ENCODE peak calls at places on chromosomes 12 and 14, in six cellular contexts. N, T, Q, P, K and I are unnamed samples.

GRCh38 chr14:55721353-55721752 is 141.3 kb downstream of the KTN1 start:
- DNase-seq in K (no peak), T (peak; percentile 26), Q (no peak), P (no peak), N (no peak), I (peak; percentile 52)

GRCh38 chr12:129873458-129873857 is 30.4 kb downstream of the TMEM132D start:
- DNase-seq in K (no peak), P (no peak), N (no peak), Q (no peak), T (no peak), I (no peak)

GRCh38 chr12:98422809-98423208 is 92.6 kb upstream of the TMPO start:
- DNase-seq in N (no peak), K (no peak), Q (no peak), P (peak; percentile 75), T (peak; percentile 54), I (no peak)

GRCh38 chr12:106147956-106148355 is 9.2 kb upstream of the NUAK1 start:
- DNase-seq in Q (peak; percentile 83), N (peak; percentile 21), P (peak; percentile 44), T (no peak), K (no peak), I (peak; percentile 84)

GRCh38 chr14:64465856-64466554 is 706 bp downstream of the AKAP5 start:
- DNase-seq in N (peak; percentile 47), K (peak; percentile 35), Q (peak; percentile 52), P (no peak), T (peak; percentile 31), I (no peak)

GRCh38 chr14:75277000-75277795 is 1.4 kb upstream of the FOS start:
- DNase-seq in P (peak; percentile 92), K (peak; percentile 88), Q (peak; percentile 92), N (peak; percentile 96), T (peak; percentile 90), I (peak; percentile 97)

GRCh38 chr12:17204289-17205054 is 598.5 kb upstream of the LMO3 start:
- DNase-seq in K (no peak), N (no peak), P (no peak), T (no peak), Q (no peak), I (peak; percentile 2)

GRCh38 chr12:106304001-106304421 is 1.5 kb downstream of the TCP11L2 start:
- DNase-seq in K (no peak), T (no peak), N (no peak), Q (no peak), P (no peak), I (no peak)

GRCh38 chr14:92677087-92677668 is 71.2 kb downstream of the LGMN start:
- DNase-seq in N (no peak), T (no peak), P (no peak), Q (no peak), K (no peak), I (peak; percentile 25)
- TF ChIP-seq EP300 in N (no peak), T (no peak), P (no peak), Q (no peak), K (no peak), I (no peak)

GRCh38 chr14:68682166-68683103 is 110.4 kb downstream of the ZFP36L1 start:
- DNase-seq in K (peak; percentile 70), Q (no peak), P (peak; percentile 38), T (peak; percentile 79), N (peak; percentile 77), I (no peak)
- TF ChIP-seq EP300 in K (peak; percentile 41), Q (peak; percentile 65), P (no peak), T (peak; percentile 74), N (no peak), I (no peak)

GRCh38 chr12:6763380-6763779 is 2.8 kb upstream of the PTMS start:
- DNase-seq in Q (no peak), K (no peak), N (no peak), P (no peak), T (no peak), I (no peak)

GRCh38 chr12:6765634-6766581 is at the start of gene PTMS:
- DNase-seq in K (peak; percentile 69), N (peak; percentile 91), P (peak; percentile 79), Q (peak; percentile 91), T (peak; percentile 99), I (peak; percentile 74)

GRCh38 chr12:6765048-6765633 is 1.0 kb upstream of the PTMS start:
- DNase-seq in T (peak; percentile 46), K (no peak), P (no peak), N (no peak), Q (no peak), I (no peak)

GRCh38 chr12:6761849-6762248 is 4.3 kb upstream of the PTMS start:
- DNase-seq in K (no peak), T (no peak), P (no peak), Q (no peak), N (no peak), I (no peak)

GRCh38 chr12:6764011-6764828 is 1.9 kb upstream of the PTMS start:
- DNase-seq in T (peak; percentile 100), N (peak; percentile 96), Q (peak; percentile 88), K (peak; percentile 90), P (peak; percentile 89), I (peak; percentile 88)
- TF ChIP-seq EP300 in T (no peak), N (no peak), Q (peak; percentile 83), K (no peak), P (no peak), I (peak; percentile 24)

DNA sequence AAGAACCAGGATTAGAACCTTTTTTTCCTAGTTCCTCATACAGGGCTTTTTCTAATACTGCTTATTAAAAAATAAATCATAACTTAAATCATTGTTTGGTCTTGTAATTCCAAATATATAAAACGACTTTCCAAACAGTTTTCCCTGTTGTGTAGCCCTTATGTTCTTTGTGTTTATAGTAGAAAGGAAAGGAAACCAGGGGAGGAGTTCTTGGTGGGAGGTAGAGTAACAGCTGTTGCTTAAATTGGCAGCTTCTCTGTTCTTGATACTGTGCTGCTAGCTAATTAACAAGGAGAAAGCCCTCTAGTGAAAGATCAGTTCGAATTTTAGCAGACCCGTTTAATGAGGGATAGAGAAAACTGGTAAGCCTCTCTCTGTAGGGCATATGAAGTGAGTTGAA is 15.0 kb downstream of the SRP54 start:
- DNase-seq in T (no peak), Q (no peak), N (no peak), K (no peak), P (no peak), I (no peak)
- TF ChIP-seq EP300 in T (no peak), Q (no peak), N (no peak), K (no peak), P (no peak), I (no peak)

DNA sequence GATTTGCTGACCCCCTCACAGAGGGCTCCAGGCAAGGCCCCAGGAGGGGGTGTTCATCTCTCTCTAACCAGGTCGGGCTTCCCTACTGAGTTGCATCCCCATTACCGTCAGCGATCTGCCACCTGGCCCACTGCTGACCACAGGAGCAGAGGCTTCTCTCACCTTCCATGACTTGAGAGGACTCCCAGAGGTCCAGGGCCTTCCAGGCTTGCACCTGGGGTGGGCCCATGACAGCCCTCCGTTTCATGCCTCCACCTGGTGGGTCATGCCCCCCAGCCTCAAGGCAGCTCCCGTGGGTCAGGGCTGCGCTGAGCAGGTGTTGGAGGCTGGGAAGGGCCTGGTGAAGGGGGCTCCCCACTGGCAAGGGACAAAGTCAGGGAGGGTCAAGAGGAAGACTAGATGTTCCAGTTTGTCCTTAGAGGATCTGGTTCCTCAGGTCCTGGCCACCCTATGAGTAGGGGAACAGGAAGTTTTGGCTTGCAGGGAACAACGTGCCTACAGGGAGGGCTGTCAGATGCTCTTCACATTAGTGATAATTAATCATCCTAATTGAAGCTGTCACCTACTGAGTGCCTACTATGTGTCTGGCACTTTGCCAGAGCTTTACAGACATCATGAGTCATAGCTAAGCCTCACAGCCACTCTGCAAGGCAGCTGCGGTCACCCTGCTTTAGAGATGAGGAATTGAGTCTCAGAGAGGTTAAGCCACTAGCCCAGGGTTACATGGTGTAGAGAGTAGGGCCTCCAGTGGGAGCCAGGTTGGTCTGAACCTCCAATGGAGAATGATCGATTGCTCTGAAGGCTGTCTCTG is 13.8 kb downstream of the NFKBIA start:
- DNase-seq in Q (no peak), T (no peak), K (no peak), N (no peak), P (no peak), I (peak; percentile 56)
- TF ChIP-seq EP300 in Q (no peak), T (no peak), K (no peak), N (no peak), P (no peak), I (no peak)

DNA sequence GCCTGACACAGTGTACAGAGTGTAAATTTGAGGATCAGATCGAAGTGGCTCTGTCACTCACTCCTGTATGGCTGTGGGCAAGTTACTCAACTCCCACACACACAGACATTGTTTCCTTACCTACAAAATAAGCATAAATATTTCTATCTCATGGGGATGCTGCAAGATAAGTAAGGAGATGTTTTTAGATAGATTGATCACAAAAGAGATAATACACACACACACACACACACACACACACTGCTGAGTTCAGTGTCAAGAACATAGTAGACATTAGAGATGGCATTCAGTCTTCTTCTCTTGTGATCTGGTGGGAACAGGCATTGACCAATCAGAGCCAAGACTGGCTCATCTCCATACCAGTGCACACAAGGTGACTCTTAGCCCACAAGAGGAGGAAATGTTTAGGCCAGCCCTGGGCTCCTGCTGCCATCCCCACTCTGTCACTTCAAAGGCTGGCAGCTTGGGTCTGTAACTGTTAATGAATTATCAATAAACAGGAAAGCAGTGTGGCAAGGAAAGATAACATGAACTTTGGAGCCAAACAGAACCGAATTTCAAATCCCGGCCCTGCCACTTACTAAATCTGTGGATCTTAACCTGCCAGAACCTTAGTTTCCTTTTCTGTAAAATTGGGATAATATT is 3.4 kb upstream of the RNASE8 start:
- DNase-seq in T (no peak), Q (no peak), N (no peak), P (peak; percentile 58), K (no peak), I (no peak)
- TF ChIP-seq EP300 in T (no peak), Q (no peak), N (no peak), P (no peak), K (no peak), I (no peak)